ENCODE peak calls at places on chromosomes 6 and 20, in four cellular contexts. F, I, U and E are unnamed samples.

GRCh38 chr20:49887251-49887827 is 28.0 kb downstream of the SPATA2 start:
- DNase-seq in F (no peak), I (no peak), U (no peak), E (no peak)

GRCh38 chr6:140372064-140372463 is 997.6 kb upstream of the CITED2 start:
- DNase-seq in F (no peak), I (no peak), U (no peak), E (no peak)

GRCh38 chr6:115783402-115784061 is 277.2 kb downstream of the FRK start:
- DNase-seq in F (no peak), I (no peak), U (no peak), E (no peak)

GRCh38 chr20:50731055-50731929 is at the start of gene PARD6B:
- DNase-seq in F (peak), I (peak), U (peak), E (peak)

GRCh38 chr6:113909224-113909856 is 52.2 kb downstream of the MARCKS start:
- DNase-seq in F (peak), I (peak), U (peak), E (peak)

GRCh38 chr6:111228094-111228493 is 140.8 kb downstream of the SLC16A10 start:
- DNase-seq in F (no peak), I (no peak), U (no peak), E (no peak)

GRCh38 chr6:151288711-151289398 is 49.1 kb downstream of the AKAP12 start:
- DNase-seq in F (peak), I (no peak), U (no peak), E (no peak)

GRCh38 chr20:18276821-18277220 is 11.5 kb upstream of the ZNF133 start:
- DNase-seq in F (peak), I (peak), U (peak), E (peak)

GRCh38 chr6:155188707-155189496 is 74.9 kb upstream of the CLDN20 start:
- DNase-seq in F (no peak), I (no peak), U (no peak), E (peak)

GRCh38 chr20:34546751-34547181 is 11.8 kb upstream of the MAP1LC3A start:
- DNase-seq in F (no peak), I (no peak), U (no peak), E (no peak)

GRCh38 chr20:61370841-61371303 is 118.8 kb downstream of the CDH4 start:
- DNase-seq in F (peak), I (no peak), U (no peak), E (no peak)

GRCh38 chr6:31510007-31510406 is 12.1 kb downstream of the MICB start:
- DNase-seq in F (no peak), I (no peak), U (no peak), E (no peak)

GRCh38 chr20:50320910-50321796 is 130.5 kb downstream of the CEBPB start:
- DNase-seq in F (peak), I (peak), U (peak), E (peak)

GRCh38 chr6:23499549-23499948 is 626.5 kb upstream of the NRSN1 start:
- DNase-seq in F (no peak), I (no peak), U (no peak), E (no peak)

GRCh38 chr6:39568896-39569295 is 156.3 kb downstream of the KIF6 start:
- DNase-seq in F (no peak), I (no peak), U (no peak), E (no peak)

GRCh38 chr20:1326031-1326930 is 2.7 kb downstream of the SDCBP2 start:
- DNase-seq in F (no peak), I (no peak), U (no peak), E (no peak)

GRCh38 chr6:128929869-128930268 is 46.9 kb downstream of the LAMA2 start:
- DNase-seq in F (peak), I (no peak), U (no peak), E (no peak)

GRCh38 chr6:16238057-16238657 is at the start of gene GMPR:
- DNase-seq in F (peak), I (peak), U (peak), E (no peak)

GRCh38 chr20:56829788-56830385 is 200.8 kb downstream of the TFAP2C start:
- DNase-seq in F (no peak), I (no peak), U (no peak), E (peak)

GRCh38 chr20:46018611-46019010 is 9.9 kb downstream of the MMP9 start:
- DNase-seq in F (no peak), I (no peak), U (no peak), E (no peak)

GRCh38 chr20:43906505-43907034 is 8.1 kb upstream of the TOX2 start:
- DNase-seq in F (no peak), I (no peak), U (no peak), E (no peak)

GRCh38 chr6:96923400-96923799 is 1.1 kb upstream of the KLHL32 start:
- DNase-seq in F (no peak), I (no peak), U (no peak), E (no peak)

GRCh38 chr6:165274611-165275010 is 34.8 kb downstream of the C6orf118 start:
- DNase-seq in F (no peak), I (no peak), U (no peak), E (no peak)

GRCh38 chr6:29603456-29603855 is 18.5 kb downstream of the OR2H2 start:
- DNase-seq in F (no peak), I (no peak), U (no peak), E (no peak)

GRCh38 chr6:117232191-117232590 is 33.2 kb upstream of the VGLL2 start:
- DNase-seq in F (no peak), I (no peak), U (no peak), E (no peak)

GRCh38 chr6:37994238-37994637 is 174.7 kb downstream of the ZFAND3 start:
- DNase-seq in F (no peak), I (no peak), U (no peak), E (no peak)

GRCh38 chr20:771741-772464 is 3.6 kb upstream of the SLC52A3 start:
- DNase-seq in F (no peak), I (no peak), U (no peak), E (no peak)

GRCh38 chr20:41560971-41561370 is 57.2 kb downstream of the CHD6 start:
- DNase-seq in F (no peak), I (no peak), U (no peak), E (no peak)

DNA sequence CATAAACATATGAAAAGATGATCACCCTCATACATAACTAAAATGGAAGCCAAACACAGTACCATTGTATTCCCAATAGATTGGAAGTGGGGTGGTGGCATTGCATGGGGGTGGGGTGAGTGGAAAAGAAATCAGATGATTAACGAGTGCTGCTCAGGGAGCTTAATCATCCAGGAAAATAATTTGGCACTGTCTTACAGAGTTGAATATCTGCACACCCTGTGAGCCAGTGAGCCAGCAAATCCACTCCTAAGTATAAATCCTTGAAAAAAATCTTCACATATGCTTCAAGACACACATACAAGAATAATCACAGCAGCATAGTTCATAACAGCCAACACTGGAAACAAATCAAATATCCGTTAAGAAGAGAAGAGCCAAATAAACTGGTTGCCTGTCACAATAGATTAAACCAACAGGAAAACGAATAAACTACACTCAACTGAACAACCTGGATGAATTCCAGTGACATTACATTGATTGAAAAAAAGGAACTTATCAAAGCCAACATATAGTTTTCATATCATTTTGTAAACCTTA is 62.8 kb downstream of the SAMD3 start:
- DNase-seq in F (no peak), I (no peak), U (no peak), E (no peak)
- TF ChIP-seq ELF1 in F (no peak), I (no peak), U (no peak), E (no peak)

DNA sequence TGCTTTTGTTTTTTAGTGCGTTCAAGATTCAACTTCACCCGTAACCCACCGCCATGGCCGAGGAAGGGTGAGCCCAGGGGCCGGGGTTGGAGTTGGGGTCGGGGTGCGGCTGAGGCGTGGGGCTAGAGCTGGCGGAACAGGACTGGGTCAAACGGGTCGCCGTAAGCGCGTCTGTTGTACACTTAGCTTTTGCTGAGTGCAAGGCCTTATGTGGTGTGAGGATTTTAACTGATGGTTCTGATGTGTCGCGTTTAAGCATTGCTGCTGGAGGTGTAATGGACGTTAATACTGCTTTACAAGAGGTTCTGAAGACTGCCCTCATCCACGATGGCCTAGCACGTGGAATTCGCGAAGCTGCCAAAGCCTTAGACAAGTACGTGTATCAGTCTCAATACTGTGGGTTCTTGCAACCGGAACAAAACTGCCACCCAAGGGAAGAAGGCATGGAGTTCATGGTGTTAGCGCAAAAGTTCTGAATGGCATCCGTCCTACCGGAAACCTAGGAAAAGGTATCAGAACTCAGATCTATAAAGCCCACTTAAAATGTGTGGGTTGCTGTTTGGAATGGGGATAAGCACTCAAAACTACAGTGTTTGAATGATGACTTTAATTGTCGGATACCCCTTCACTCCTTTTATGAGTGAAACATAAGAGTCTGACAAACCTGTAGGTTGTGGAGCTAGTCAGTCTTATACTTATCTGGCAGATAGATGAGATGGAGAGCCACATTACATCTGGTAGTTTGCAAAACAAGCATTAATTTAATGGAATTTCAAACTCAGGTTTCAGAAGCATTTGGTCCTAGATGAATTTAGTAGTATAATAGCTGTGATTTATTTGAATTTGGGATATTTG is 574 bp downstream of the RPS12 start:
- DNase-seq in F (no peak), I (no peak), U (no peak), E (peak)
- TF ChIP-seq ELF1 in F (no peak), I (no peak), U (no peak), E (no peak)

GRCh38 chr6:4281341-4282293 is 146.2 kb upstream of the ECI2 start:
- DNase-seq in F (no peak), I (no peak), U (no peak), E (no peak)
- TF ChIP-seq ELF1 in F (no peak), I (no peak), U (no peak), E (no peak)

GRCh38 chr6:21426841-21427490 is 166.6 kb upstream of the SOX4 start:
- DNase-seq in F (no peak), I (no peak), U (no peak), E (no peak)
- TF ChIP-seq ELF1 in F (no peak), I (no peak), U (no peak), E (no peak)

GRCh38 chr6:70280462-70280861 is 22.4 kb downstream of the COL9A1 start:
- DNase-seq in F (peak), I (no peak), U (no peak), E (no peak)

GRCh38 chr6:70277480-70277879 is 25.4 kb downstream of the COL9A1 start:
- DNase-seq in F (no peak), I (no peak), U (no peak), E (no peak)

GRCh38 chr6:70282906-70283461 is 19.9 kb downstream of the COL9A1 start:
- DNase-seq in F (peak), I (no peak), U (no peak), E (no peak)

GRCh38 chr6:70281923-70282902 is 20.7 kb downstream of the COL9A1 start:
- DNase-seq in F (peak), I (peak), U (no peak), E (no peak)
- TF ChIP-seq ELF1 in F (no peak), I (no peak), U (no peak), E (no peak)

GRCh38 chr6:157288575-157288974 is 34.7 kb downstream of the TMEM242 start:
- DNase-seq in F (no peak), I (no peak), U (no peak), E (no peak)
- TF ChIP-seq ELF1 in F (no peak), I (no peak), U (no peak), E (no peak)

DNA sequence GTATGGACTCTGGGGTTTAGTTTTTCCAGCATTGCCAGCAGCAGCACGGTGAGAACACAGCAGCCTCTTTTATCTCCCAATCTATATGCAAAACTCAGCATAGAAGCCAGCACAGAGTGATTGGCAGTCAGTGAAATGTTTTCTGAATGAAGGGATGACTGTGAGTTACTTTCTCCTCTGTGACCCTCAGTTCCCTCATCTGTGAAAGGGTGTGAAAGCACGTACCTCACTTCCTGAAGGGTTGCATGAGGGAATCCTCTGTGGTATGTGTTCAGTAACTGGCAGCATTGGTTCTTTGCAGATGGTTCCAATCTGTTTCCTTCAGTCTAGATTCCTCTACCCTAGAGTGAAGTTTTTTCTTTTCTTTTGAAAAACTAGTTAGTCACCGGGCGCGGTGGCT is 40.0 kb downstream of the EFCAB8 start:
- DNase-seq in F (no peak), I (no peak), U (no peak), E (no peak)
- TF ChIP-seq ELF1 in F (no peak), I (no peak), U (no peak), E (no peak)